ENCODE peak calls at places on chromosomes 6 and 20, in seven cellular contexts. D, U, P, V, N, Q and S are unnamed samples.

GRCh38 chr6:52820198-52820597 is 16.6 kb upstream of the GSTA1 start:
- DNase-seq in D (no peak), U (no peak), P (no peak), V (no peak), N (no peak), Q (no peak), S (no peak)

GRCh38 chr20:17614812-17615644 is 45.2 kb downstream of the DSTN start:
- DNase-seq in D (no peak), U (no peak), P (peak; percentile 3), V (peak; percentile 43), N (peak; percentile 7), Q (peak; percentile 18), S (no peak)

GRCh38 chr6:45843848-45844521 is 171.7 kb downstream of the CLIC5 start:
- DNase-seq in D (no peak), U (no peak), P (no peak), V (no peak), N (no peak), Q (no peak), S (no peak)

GRCh38 chr20:3778976-3779375 is 2.3 kb downstream of the SPEF1 start:
- DNase-seq in D (no peak), U (no peak), P (no peak), V (no peak), N (no peak), Q (no peak), S (no peak)

GRCh38 chr6:157558049-157558448 is 177.1 kb downstream of the ZDHHC14 start:
- DNase-seq in D (no peak), U (no peak), P (peak; percentile 37), V (no peak), N (no peak), Q (no peak), S (no peak)

GRCh38 chr6:52546678-52547077 is 30.2 kb downstream of the TRAM2 start:
- DNase-seq in D (no peak), U (peak; percentile 42), P (no peak), V (no peak), N (peak; percentile 49), Q (no peak), S (no peak)

GRCh38 chr6:116101298-116101718 is 655 bp downstream of the NT5DC1 start:
- DNase-seq in D (no peak), U (no peak), P (no peak), V (no peak), N (no peak), Q (no peak), S (no peak)

GRCh38 chr6:131101911-131102680 is 33.2 kb upstream of the AKAP7 start:
- DNase-seq in D (no peak), U (no peak), P (no peak), V (no peak), N (no peak), Q (no peak), S (peak; percentile 80)

GRCh38 chr20:48725589-48725991 is 102.2 kb downstream of the PREX1 start:
- DNase-seq in D (no peak), U (no peak), P (peak; percentile 51), V (peak; percentile 85), N (no peak), Q (no peak), S (no peak)

GRCh38 chr6:47733879-47734558 is 35.6 kb downstream of the ADGRF4 start:
- DNase-seq in D (no peak), U (no peak), P (no peak), V (no peak), N (peak; percentile 36), Q (no peak), S (peak; percentile 49)

GRCh38 chr6:112931835-112932234 is 584.7 kb downstream of the RFPL4B start:
- DNase-seq in D (no peak), U (no peak), P (no peak), V (no peak), N (no peak), Q (no peak), S (no peak)

GRCh38 chr20:31608256-31608980 is 3.3 kb downstream of the ID1 start:
- DNase-seq in D (peak; percentile 77), U (no peak), P (peak; percentile 84), V (peak; percentile 100), N (peak; percentile 26), Q (no peak), S (peak; percentile 90)

GRCh38 chr6:164665328-164665727 is 644.1 kb downstream of the C6orf118 start:
- DNase-seq in D (no peak), U (no peak), P (no peak), V (no peak), N (no peak), Q (no peak), S (no peak)

GRCh38 chr6:166853371-166854325 is 102.7 kb downstream of the RNASET2 start:
- DNase-seq in D (no peak), U (no peak), P (no peak), V (no peak), N (no peak), Q (no peak), S (no peak)

GRCh38 chr6:146859206-146859605 is 260.4 kb downstream of the ADGB start:
- DNase-seq in D (no peak), U (no peak), P (no peak), V (no peak), N (no peak), Q (no peak), S (no peak)

GRCh38 chr20:15977026-15977425 is 596.2 kb downstream of the KIF16B start:
- DNase-seq in D (no peak), U (no peak), P (no peak), V (no peak), N (no peak), Q (no peak), S (no peak)

GRCh38 chr6:111030008-111031006 is 48.5 kb downstream of the RPF2 start:
- DNase-seq in D (peak; percentile 93), U (no peak), P (no peak), V (peak; percentile 42), N (no peak), Q (no peak), S (no peak)

GRCh38 chr6:165010556-165011535 is 298.6 kb downstream of the C6orf118 start:
- DNase-seq in D (no peak), U (no peak), P (no peak), V (peak; percentile 77), N (no peak), Q (no peak), S (no peak)

GRCh38 chr20:401682-402495 is 6.2 kb upstream of the RBCK1 start:
- DNase-seq in D (no peak), U (no peak), P (no peak), V (peak; percentile 92), N (no peak), Q (no peak), S (peak; percentile 98)

GRCh38 chr6:170004585-170005210 is 253.3 kb downstream of the ERMARD start:
- DNase-seq in D (no peak), U (no peak), P (no peak), V (no peak), N (no peak), Q (no peak), S (no peak)

GRCh38 chr6:142329486-142330113 is 27.8 kb downstream of the ADGRG6 start:
- DNase-seq in D (no peak), U (no peak), P (no peak), V (no peak), N (no peak), Q (no peak), S (no peak)

GRCh38 chr6:169981051-169981450 is 229.6 kb downstream of the ERMARD start:
- DNase-seq in D (no peak), U (no peak), P (no peak), V (no peak), N (no peak), Q (peak; percentile 13), S (no peak)

GRCh38 chr6:7542878-7543394 is 1.5 kb downstream of the DSP start:
- DNase-seq in D (no peak), U (peak; percentile 20), P (peak; percentile 73), V (peak; percentile 88), N (peak; percentile 26), Q (no peak), S (peak; percentile 83)

GRCh38 chr20:8131598-8132014 is 460 bp upstream of the PLCB1 start:
- DNase-seq in D (no peak), U (no peak), P (no peak), V (peak; percentile 45), N (no peak), Q (no peak), S (no peak)

GRCh38 chr20:62860391-62860923 is 1.2 kb downstream of the TCFL5 start:
- DNase-seq in D (no peak), U (no peak), P (no peak), V (no peak), N (no peak), Q (no peak), S (no peak)